ENCODE peak calls at places on chromosomes 3 and 15, in four cellular contexts. One of them, this sample, is unnamed.

GRCh38 chr3:19945405-19946290 is 1.2 kb upstream of the RAB5A start:
- DNase-seq in HCEC 1CT: no peak
- DNase-seq in epithelial cell of prostate: no peak
- DNase-seq in dermis microvascular lymphatic vessel endothelial cell: no peak
- DNase-seq in this sample: no peak

GRCh38 chr3:12439161-12439560 is 45.1 kb upstream of the TSEN2 start:
- DNase-seq in dermis microvascular lymphatic vessel endothelial cell: no peak
- DNase-seq in epithelial cell of prostate: no peak
- DNase-seq in HCEC 1CT: no peak
- DNase-seq in this sample: no peak

GRCh38 chr3:44439499-44440295 is 37.8 kb downstream of the ZNF445 start:
- DNase-seq in dermis microvascular lymphatic vessel endothelial cell: peak; percentile 93
- DNase-seq in HCEC 1CT: no peak
- DNase-seq in epithelial cell of prostate: no peak
- DNase-seq in this sample: no peak

GRCh38 chr3:141955163-141955562 is 78.7 kb downstream of the ATP1B3 start:
- DNase-seq in dermis microvascular lymphatic vessel endothelial cell: no peak
- DNase-seq in epithelial cell of prostate: no peak
- DNase-seq in HCEC 1CT: no peak
- DNase-seq in this sample: no peak

GRCh38 chr15:72866086-72866646 is 82.6 kb upstream of the ADPGK start:
- DNase-seq in HCEC 1CT: no peak
- DNase-seq in dermis microvascular lymphatic vessel endothelial cell: no peak
- DNase-seq in epithelial cell of prostate: no peak
- DNase-seq in this sample: no peak

GRCh38 chr15:94177112-94177511 is 54.2 kb upstream of the MCTP2 start:
- DNase-seq in epithelial cell of prostate: peak; percentile 45
- DNase-seq in HCEC 1CT: no peak
- DNase-seq in dermis microvascular lymphatic vessel endothelial cell: no peak
- DNase-seq in this sample: no peak

GRCh38 chr3:122523317-122523716 is 8.6 kb upstream of the KPNA1 start:
- DNase-seq in HCEC 1CT: no peak
- DNase-seq in dermis microvascular lymphatic vessel endothelial cell: no peak
- DNase-seq in epithelial cell of prostate: no peak
- DNase-seq in this sample: no peak

GRCh38 chr3:36991147-36991546 is 1.8 kb downstream of the EPM2AIP1 start:
- DNase-seq in epithelial cell of prostate: no peak
- DNase-seq in dermis microvascular lymphatic vessel endothelial cell: no peak
- DNase-seq in HCEC 1CT: no peak
- DNase-seq in this sample: no peak

GRCh38 chr3:99872633-99873254 is 55.1 kb downstream of the CMSS1 start:
- DNase-seq in epithelial cell of prostate: no peak
- DNase-seq in HCEC 1CT: no peak
- DNase-seq in dermis microvascular lymphatic vessel endothelial cell: no peak
- DNase-seq in this sample: no peak

GRCh38 chr15:93042211-93042610 is 46.8 kb downstream of the RGMA start:
- DNase-seq in HCEC 1CT: no peak
- DNase-seq in epithelial cell of prostate: no peak
- DNase-seq in dermis microvascular lymphatic vessel endothelial cell: no peak
- DNase-seq in this sample: no peak

GRCh38 chr15:68885070-68885469 is 45.3 kb upstream of the SPESP1 start:
- DNase-seq in HCEC 1CT: peak; percentile 3
- DNase-seq in dermis microvascular lymphatic vessel endothelial cell: no peak
- DNase-seq in epithelial cell of prostate: no peak
- DNase-seq in this sample: peak; percentile 72

GRCh38 chr3:143601738-143602480 is 246.4 kb downstream of the SLC9A9 start:
- DNase-seq in dermis microvascular lymphatic vessel endothelial cell: no peak
- DNase-seq in epithelial cell of prostate: peak; percentile 82
- DNase-seq in HCEC 1CT: peak; percentile 90
- DNase-seq in this sample: peak; percentile 32

GRCh38 chr3:197151562-197151961 is 121.9 kb upstream of the MELTF start:
- DNase-seq in epithelial cell of prostate: peak; percentile 2
- DNase-seq in HCEC 1CT: peak; percentile 85
- DNase-seq in dermis microvascular lymphatic vessel endothelial cell: peak; percentile 21
- DNase-seq in this sample: no peak

GRCh38 chr15:75328493-75329314 is 7.2 kb upstream of the COMMD4 start:
- DNase-seq in HCEC 1CT: no peak
- DNase-seq in epithelial cell of prostate: no peak
- DNase-seq in dermis microvascular lymphatic vessel endothelial cell: no peak
- DNase-seq in this sample: no peak

GRCh38 chr3:53689681-53690080 is 156.5 kb downstream of the CHDH start:
- DNase-seq in epithelial cell of prostate: no peak
- DNase-seq in dermis microvascular lymphatic vessel endothelial cell: no peak
- DNase-seq in HCEC 1CT: no peak
- DNase-seq in this sample: no peak

GRCh38 chr15:68774521-68775293 is 46.0 kb downstream of the ANP32A start:
- DNase-seq in epithelial cell of prostate: no peak
- DNase-seq in dermis microvascular lymphatic vessel endothelial cell: no peak
- DNase-seq in HCEC 1CT: no peak
- DNase-seq in this sample: no peak

This sample was measured in GM23338.